ENCODE peak calls at places on chromosome 6, in five cellular contexts. One of them, this sample, is unnamed.
A peak's percentile ranks its signal among the peaks of the same experiment; 100 is the strongest.

GRCh38 chr6:160765412-160765811 is 63.4 kb downstream of the PLG start:
- DNase-seq in fibroblast of mammary gland: no peak
- DNase-seq in body of pancreas: no peak
- DNase-seq in ovary: no peak
- DNase-seq in WTC11: peak; percentile 15
- DNase-seq in this sample: no peak

GRCh38 chr6:6869084-6869483 is 238.7 kb upstream of the RREB1 start:
- DNase-seq in ovary: no peak
- DNase-seq in fibroblast of mammary gland: no peak
- DNase-seq in body of pancreas: no peak
- DNase-seq in WTC11: no peak
- DNase-seq in this sample: no peak

GRCh38 chr6:69817358-69817757 is 20.5 kb upstream of the LMBRD1 start:
- DNase-seq in fibroblast of mammary gland: no peak
- DNase-seq in ovary: no peak
- DNase-seq in WTC11: no peak
- DNase-seq in body of pancreas: no peak
- DNase-seq in this sample: no peak

GRCh38 chr6:16069222-16069621 is 59.7 kb upstream of the MYLIP start:
- DNase-seq in fibroblast of mammary gland: no peak
- DNase-seq in body of pancreas: no peak
- DNase-seq in ovary: no peak
- DNase-seq in WTC11: peak; percentile 14
- DNase-seq in this sample: no peak

GRCh38 chr6:3450888-3451287 is 6.0 kb downstream of the SLC22A23 start:
- DNase-seq in ovary: no peak
- DNase-seq in body of pancreas: no peak
- DNase-seq in WTC11: no peak
- DNase-seq in fibroblast of mammary gland: peak; percentile 48
- DNase-seq in this sample: no peak

GRCh38 chr6:4889701-4890100 is 113.5 kb downstream of the CDYL start:
- DNase-seq in WTC11: no peak
- DNase-seq in ovary: no peak
- DNase-seq in body of pancreas: no peak
- DNase-seq in fibroblast of mammary gland: no peak
- DNase-seq in this sample: no peak

GRCh38 chr6:83546636-83547035 is 34.3 kb downstream of the PRSS35 start:
- DNase-seq in WTC11: no peak
- DNase-seq in body of pancreas: no peak
- DNase-seq in fibroblast of mammary gland: no peak
- DNase-seq in ovary: no peak
- DNase-seq in this sample: no peak

GRCh38 chr6:17277256-17277655 is 3.9 kb upstream of the RBM24 start:
- DNase-seq in fibroblast of mammary gland: no peak
- DNase-seq in ovary: no peak
- DNase-seq in body of pancreas: no peak
- DNase-seq in WTC11: no peak
- DNase-seq in this sample: no peak

GRCh38 chr6:85390775-85391174 is 59.1 kb upstream of the NT5E start:
- DNase-seq in ovary: no peak
- DNase-seq in fibroblast of mammary gland: peak; percentile 18
- DNase-seq in WTC11: no peak
- DNase-seq in body of pancreas: no peak
- DNase-seq in this sample: no peak

GRCh38 chr6:37362101-37362823 is 8.5 kb downstream of the RNF8 start:
- DNase-seq in body of pancreas: no peak
- DNase-seq in WTC11: no peak
- DNase-seq in ovary: no peak
- DNase-seq in fibroblast of mammary gland: no peak
- DNase-seq in this sample: no peak

GRCh38 chr6:42441059-42441471 is 10.7 kb downstream of the TRERF1 start:
- DNase-seq in WTC11: no peak
- DNase-seq in body of pancreas: no peak
- DNase-seq in ovary: peak; percentile 73
- DNase-seq in fibroblast of mammary gland: peak; percentile 34
- DNase-seq in this sample: no peak

GRCh38 chr6:44660561-44661220 is 273.2 kb downstream of the CDC5L start:
- DNase-seq in fibroblast of mammary gland: peak; percentile 30
- DNase-seq in WTC11: no peak
- DNase-seq in ovary: no peak
- DNase-seq in body of pancreas: no peak
- DNase-seq in this sample: no peak

GRCh38 chr6:134115715-134116074 is 63.3 kb upstream of the SLC2A12 start:
- DNase-seq in ovary: no peak
- DNase-seq in WTC11: no peak
- DNase-seq in fibroblast of mammary gland: no peak
- DNase-seq in body of pancreas: no peak
- DNase-seq in this sample: no peak

GRCh38 chr6:15375018-15375417 is 129.1 kb downstream of the JARID2 start:
- DNase-seq in WTC11: no peak
- DNase-seq in ovary: no peak
- DNase-seq in fibroblast of mammary gland: no peak
- DNase-seq in body of pancreas: no peak
- DNase-seq in this sample: no peak

DNA sequence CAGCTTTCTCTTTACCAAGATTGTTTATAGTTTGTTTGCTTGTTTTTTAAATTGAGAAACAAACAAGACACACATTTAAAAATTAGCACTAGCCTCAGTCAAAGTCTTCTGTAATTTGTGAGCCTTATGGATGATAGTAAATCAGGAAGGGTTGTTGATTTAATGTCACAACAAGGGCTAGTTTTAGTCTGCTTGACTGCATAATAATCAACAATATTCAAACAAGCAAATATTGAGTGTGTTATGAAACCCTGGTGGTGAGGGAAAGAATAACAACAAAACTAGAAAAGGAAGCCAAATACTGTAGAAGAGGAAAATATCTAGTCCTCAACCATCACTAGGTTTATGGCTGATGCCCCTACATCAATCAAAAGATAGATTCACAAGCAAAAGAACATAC is 228.6 kb downstream of the TBC1D7 start:
- DNase-seq in body of pancreas: no peak
- DNase-seq in ovary: no peak
- DNase-seq in WTC11: no peak
- DNase-seq in fibroblast of mammary gland: no peak
- DNase-seq in this sample: no peak
- TF ChIP-seq CTCF in body of pancreas: no peak
- TF ChIP-seq CTCF in ovary: no peak
- TF ChIP-seq CTCF in WTC11: no peak
- TF ChIP-seq CTCF in fibroblast of mammary gland: peak; percentile 34
- TF ChIP-seq CTCF in this sample: no peak

DNA sequence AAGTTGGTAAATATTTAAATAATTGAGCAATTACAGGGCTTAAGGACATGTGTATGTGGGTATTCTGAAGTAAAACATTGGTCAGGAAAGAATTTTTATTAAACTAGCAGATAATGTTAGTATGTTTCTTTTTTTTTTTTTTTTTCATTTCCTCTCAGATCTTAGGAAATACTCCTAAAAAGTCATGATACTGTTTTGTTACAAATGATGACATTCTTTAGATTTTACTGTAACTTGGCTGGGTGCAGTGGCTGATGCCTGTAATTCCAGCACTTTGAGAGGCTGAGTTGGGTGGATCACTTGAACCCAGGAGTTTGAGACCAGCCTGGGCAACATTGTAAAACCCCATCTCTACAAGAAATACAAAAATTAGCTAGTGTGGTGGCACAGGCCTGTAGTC is 41.5 kb downstream of the CDC40 start:
- DNase-seq in body of pancreas: no peak
- DNase-seq in ovary: no peak
- DNase-seq in fibroblast of mammary gland: no peak
- DNase-seq in WTC11: no peak
- DNase-seq in this sample: no peak
- TF ChIP-seq CTCF in body of pancreas: no peak
- TF ChIP-seq CTCF in ovary: no peak
- TF ChIP-seq CTCF in fibroblast of mammary gland: no peak
- TF ChIP-seq CTCF in WTC11: no peak
- TF ChIP-seq CTCF in this sample: no peak

GRCh38 chr6:125303512-125303854 is 1.7 kb upstream of the HDDC2 start:
- DNase-seq in WTC11: no peak
- DNase-seq in fibroblast of mammary gland: no peak
- DNase-seq in ovary: no peak
- DNase-seq in body of pancreas: no peak
- DNase-seq in this sample: no peak

GRCh38 chr6:125301435-125302391 is at the start of gene HDDC2:
- DNase-seq in ovary: peak; percentile 68
- DNase-seq in WTC11: peak; percentile 75
- DNase-seq in body of pancreas: peak; percentile 77
- DNase-seq in fibroblast of mammary gland: peak; percentile 58
- DNase-seq in this sample: peak; percentile 53

GRCh38 chr6:125299257-125299656 is 2.5 kb downstream of the HDDC2 start:
- DNase-seq in body of pancreas: no peak
- DNase-seq in ovary: no peak
- DNase-seq in fibroblast of mammary gland: no peak
- DNase-seq in WTC11: no peak
- DNase-seq in this sample: no peak

GRCh38 chr6:125302840-125303511 is 1.2 kb upstream of the HDDC2 start:
- DNase-seq in WTC11: no peak
- DNase-seq in ovary: no peak
- DNase-seq in body of pancreas: no peak
- DNase-seq in fibroblast of mammary gland: no peak
- DNase-seq in this sample: no peak

GRCh38 chr6:125300992-125301434 is 754 bp downstream of the HDDC2 start:
- DNase-seq in ovary: no peak
- DNase-seq in fibroblast of mammary gland: peak; percentile 29
- DNase-seq in WTC11: no peak
- DNase-seq in body of pancreas: no peak
- DNase-seq in this sample: no peak
- TF ChIP-seq CTCF in ovary: no peak
- TF ChIP-seq CTCF in fibroblast of mammary gland: no peak
- TF ChIP-seq CTCF in WTC11: no peak
- TF ChIP-seq CTCF in body of pancreas: no peak
- TF ChIP-seq CTCF in this sample: no peak

GRCh38 chr6:116251568-116252384 is 2.1 kb downstream of the TSPYL4 start:
- DNase-seq in ovary: no peak
- DNase-seq in fibroblast of mammary gland: peak; percentile 49
- DNase-seq in WTC11: no peak
- DNase-seq in body of pancreas: no peak
- DNase-seq in this sample: no peak

GRCh38 chr6:116253505-116254296 is at the start of gene TSPYL4:
- DNase-seq in WTC11: peak; percentile 91
- DNase-seq in ovary: peak; percentile 97
- DNase-seq in fibroblast of mammary gland: peak; percentile 95
- DNase-seq in body of pancreas: peak; percentile 94
- DNase-seq in this sample: peak; percentile 80

GRCh38 chr6:116255246-116255800 is 1.4 kb upstream of the TSPYL4 start:
- DNase-seq in ovary: no peak
- DNase-seq in WTC11: no peak
- DNase-seq in body of pancreas: no peak
- DNase-seq in fibroblast of mammary gland: peak; percentile 34
- DNase-seq in this sample: no peak

GRCh38 chr6:116254297-116254724 is 436 bp upstream of the TSPYL4 start:
- DNase-seq in fibroblast of mammary gland: no peak
- DNase-seq in ovary: no peak
- DNase-seq in body of pancreas: no peak
- DNase-seq in WTC11: no peak
- DNase-seq in this sample: no peak

DNA sequence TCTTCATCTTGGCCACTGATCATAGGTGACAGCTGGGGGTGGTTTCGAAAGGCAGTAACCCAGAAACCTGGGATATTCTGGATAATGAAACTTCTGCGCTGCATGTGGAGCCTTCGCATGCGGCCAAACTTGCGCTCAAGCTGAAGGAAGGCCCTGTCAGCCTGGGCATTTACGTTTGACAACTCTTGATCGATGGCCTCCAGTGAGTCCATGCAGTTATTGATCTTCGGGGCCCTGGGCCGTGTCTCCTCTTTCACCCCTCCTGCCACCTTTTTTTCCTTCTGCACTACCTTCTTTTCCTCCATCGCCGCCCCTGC is 729 bp downstream of the TSPYL4 start:
- DNase-seq in WTC11: no peak
- DNase-seq in ovary: no peak
- DNase-seq in body of pancreas: no peak
- DNase-seq in fibroblast of mammary gland: no peak
- DNase-seq in this sample: no peak
- TF ChIP-seq CTCF in WTC11: no peak
- TF ChIP-seq CTCF in ovary: no peak
- TF ChIP-seq CTCF in body of pancreas: no peak
- TF ChIP-seq CTCF in fibroblast of mammary gland: no peak
- TF ChIP-seq CTCF in this sample: no peak

GRCh38 chr6:105810922-105811482 is 275.1 kb upstream of the PRDM1 start:
- DNase-seq in body of pancreas: no peak
- DNase-seq in fibroblast of mammary gland: no peak
- DNase-seq in WTC11: no peak
- DNase-seq in ovary: no peak
- DNase-seq in this sample: no peak

GRCh38 chr6:105806486-105806920 is 279.6 kb upstream of the PRDM1 start:
- DNase-seq in body of pancreas: no peak
- DNase-seq in fibroblast of mammary gland: no peak
- DNase-seq in WTC11: no peak
- DNase-seq in ovary: no peak
- DNase-seq in this sample: no peak

GRCh38 chr6:105807905-105808304 is 278.2 kb upstream of the PRDM1 start:
- DNase-seq in ovary: no peak
- DNase-seq in WTC11: no peak
- DNase-seq in body of pancreas: no peak
- DNase-seq in fibroblast of mammary gland: no peak
- DNase-seq in this sample: no peak

GRCh38 chr6:105808571-105808970 is 277.6 kb upstream of the PRDM1 start:
- DNase-seq in WTC11: no peak
- DNase-seq in fibroblast of mammary gland: no peak
- DNase-seq in body of pancreas: no peak
- DNase-seq in ovary: no peak
- DNase-seq in this sample: no peak

GRCh38 chr6:105810105-105810921 is 275.8 kb upstream of the PRDM1 start:
- DNase-seq in WTC11: no peak
- DNase-seq in ovary: no peak
- DNase-seq in body of pancreas: no peak
- DNase-seq in fibroblast of mammary gland: peak; percentile 92
- DNase-seq in this sample: no peak
- TF ChIP-seq CTCF in WTC11: no peak
- TF ChIP-seq CTCF in ovary: no peak
- TF ChIP-seq CTCF in body of pancreas: no peak
- TF ChIP-seq CTCF in fibroblast of mammary gland: no peak
- TF ChIP-seq CTCF in this sample: no peak

This sample was measured in activated B cell treated with CpG ODN at 0.5 μM for 24 hours.